ENCODE peak calls at places on chromosomes 11 and 22, in six cellular contexts. One of them, this sample, is unnamed.

GRCh38 chr11:32052218-32052617 is 38.7 kb upstream of the RCN1 start:
- DNase-seq in HTR-8/SVneo: peak
- DNase-seq in lung: peak
- DNase-seq in GM23338: peak
- DNase-seq in RWPE1: peak
- DNase-seq in right cardiac atrium: peak
- DNase-seq in this sample: peak

GRCh38 chr11:2314525-2315394 is 12.9 kb downstream of the TSPAN32 start:
- DNase-seq in right cardiac atrium: peak
- DNase-seq in RWPE1: no peak
- DNase-seq in GM23338: no peak
- DNase-seq in HTR-8/SVneo: peak
- DNase-seq in lung: peak
- DNase-seq in this sample: no peak

GRCh38 chr22:37566329-37566837 is 6.1 kb downstream of the CDC42EP1 start:
- DNase-seq in GM23338: no peak
- DNase-seq in lung: no peak
- DNase-seq in HTR-8/SVneo: no peak
- DNase-seq in right cardiac atrium: peak
- DNase-seq in RWPE1: no peak
- DNase-seq in this sample: no peak

GRCh38 chr22:36619797-36620390 is 83.7 kb downstream of the CACNG2 start:
- DNase-seq in RWPE1: no peak
- DNase-seq in GM23338: no peak
- DNase-seq in lung: no peak
- DNase-seq in right cardiac atrium: no peak
- DNase-seq in HTR-8/SVneo: no peak
- DNase-seq in this sample: no peak

GRCh38 chr22:48104786-48105185 is 1342.3 kb downstream of the TBC1D22A start:
- DNase-seq in HTR-8/SVneo: no peak
- DNase-seq in lung: no peak
- DNase-seq in GM23338: no peak
- DNase-seq in right cardiac atrium: no peak
- DNase-seq in RWPE1: no peak
- DNase-seq in this sample: no peak

GRCh38 chr11:125078016-125078415 is 14.9 kb downstream of the SLC37A2 start:
- DNase-seq in GM23338: no peak
- DNase-seq in HTR-8/SVneo: no peak
- DNase-seq in RWPE1: no peak
- DNase-seq in right cardiac atrium: no peak
- DNase-seq in lung: no peak
- DNase-seq in this sample: no peak

GRCh38 chr11:90288207-90288821 is 65.5 kb upstream of the CHORDC1 start:
- DNase-seq in HTR-8/SVneo: peak
- DNase-seq in RWPE1: peak
- DNase-seq in GM23338: peak
- DNase-seq in right cardiac atrium: no peak
- DNase-seq in lung: no peak
- DNase-seq in this sample: peak

GRCh38 chr11:910044-910588 is 494 bp downstream of the CHID1 start:
- DNase-seq in RWPE1: peak
- DNase-seq in GM23338: no peak
- DNase-seq in HTR-8/SVneo: peak
- DNase-seq in lung: peak
- DNase-seq in right cardiac atrium: no peak
- DNase-seq in this sample: no peak

GRCh38 chr11:20639688-20640087 is 29.7 kb upstream of the NELL1 start:
- DNase-seq in GM23338: no peak
- DNase-seq in HTR-8/SVneo: no peak
- DNase-seq in right cardiac atrium: no peak
- DNase-seq in RWPE1: no peak
- DNase-seq in lung: no peak
- DNase-seq in this sample: no peak

GRCh38 chr11:57288771-57289579 is 35.8 kb downstream of the TNKS1BP1 start:
- DNase-seq in lung: no peak
- DNase-seq in right cardiac atrium: peak
- DNase-seq in HTR-8/SVneo: no peak
- DNase-seq in RWPE1: peak
- DNase-seq in GM23338: peak
- DNase-seq in this sample: no peak

GRCh38 chr11:110373061-110373702 is 56.6 kb upstream of the FDX1 start:
- DNase-seq in GM23338: no peak
- DNase-seq in lung: no peak
- DNase-seq in RWPE1: peak
- DNase-seq in right cardiac atrium: no peak
- DNase-seq in HTR-8/SVneo: no peak
- DNase-seq in this sample: no peak

GRCh38 chr11:10265936-10266335 is 28.1 kb downstream of the SBF2 start:
- DNase-seq in RWPE1: no peak
- DNase-seq in lung: no peak
- DNase-seq in right cardiac atrium: no peak
- DNase-seq in GM23338: no peak
- DNase-seq in HTR-8/SVneo: no peak
- DNase-seq in this sample: no peak

GRCh38 chr11:128407962-128408361 is 179.4 kb downstream of the ETS1 start:
- DNase-seq in RWPE1: no peak
- DNase-seq in right cardiac atrium: no peak
- DNase-seq in HTR-8/SVneo: no peak
- DNase-seq in GM23338: no peak
- DNase-seq in lung: no peak
- DNase-seq in this sample: no peak

GRCh38 chr11:32374261-32374711 is 61.1 kb downstream of the WT1 start:
- DNase-seq in right cardiac atrium: no peak
- DNase-seq in HTR-8/SVneo: no peak
- DNase-seq in GM23338: peak
- DNase-seq in RWPE1: no peak
- DNase-seq in lung: no peak
- DNase-seq in this sample: peak

GRCh38 chr22:45621836-45622600 is 49.6 kb upstream of the ATXN10 start:
- DNase-seq in HTR-8/SVneo: no peak
- DNase-seq in RWPE1: no peak
- DNase-seq in right cardiac atrium: no peak
- DNase-seq in GM23338: no peak
- DNase-seq in lung: no peak
- DNase-seq in this sample: no peak

GRCh38 chr22:24434472-24435322 is 7.3 kb downstream of the ADORA2A start:
- DNase-seq in GM23338: no peak
- DNase-seq in HTR-8/SVneo: no peak
- DNase-seq in RWPE1: no peak
- DNase-seq in lung: no peak
- DNase-seq in right cardiac atrium: peak
- DNase-seq in this sample: no peak

GRCh38 chr22:19131685-19132015 is 542 bp downstream of the TSSK2 start:
- DNase-seq in RWPE1: no peak
- DNase-seq in GM23338: no peak
- DNase-seq in HTR-8/SVneo: no peak
- DNase-seq in lung: no peak
- DNase-seq in right cardiac atrium: no peak
- DNase-seq in this sample: no peak

GRCh38 chr11:114082767-114083181 is 23.3 kb downstream of the ZBTB16 start:
- DNase-seq in lung: no peak
- DNase-seq in RWPE1: no peak
- DNase-seq in HTR-8/SVneo: no peak
- DNase-seq in GM23338: no peak
- DNase-seq in right cardiac atrium: peak
- DNase-seq in this sample: no peak

GRCh38 chr11:57778318-57779037 is 16.9 kb downstream of the CTNND1 start:
- DNase-seq in GM23338: peak
- DNase-seq in RWPE1: peak
- DNase-seq in lung: peak
- DNase-seq in right cardiac atrium: peak
- DNase-seq in HTR-8/SVneo: peak
- DNase-seq in this sample: peak

GRCh38 chr11:7577883-7578242 is 64.1 kb downstream of the PPFIBP2 start:
- DNase-seq in lung: no peak
- DNase-seq in HTR-8/SVneo: no peak
- DNase-seq in right cardiac atrium: no peak
- DNase-seq in GM23338: peak
- DNase-seq in RWPE1: no peak
- DNase-seq in this sample: peak

GRCh38 chr11:77590194-77590591 is 440 bp downstream of the AQP11 start:
- DNase-seq in HTR-8/SVneo: no peak
- DNase-seq in RWPE1: no peak
- DNase-seq in GM23338: peak
- DNase-seq in right cardiac atrium: peak
- DNase-seq in lung: peak
- DNase-seq in this sample: peak

GRCh38 chr11:82663535-82663934 is 70.1 kb downstream of the FAM181B start:
- DNase-seq in lung: no peak
- DNase-seq in RWPE1: no peak
- DNase-seq in right cardiac atrium: no peak
- DNase-seq in HTR-8/SVneo: no peak
- DNase-seq in GM23338: no peak
- DNase-seq in this sample: no peak

GRCh38 chr11:115765803-115766239 is 261.6 kb upstream of the CADM1 start:
- DNase-seq in lung: no peak
- DNase-seq in RWPE1: peak
- DNase-seq in right cardiac atrium: no peak
- DNase-seq in HTR-8/SVneo: no peak
- DNase-seq in GM23338: no peak
- DNase-seq in this sample: peak

GRCh38 chr11:8649361-8649760 is 33.1 kb downstream of the TRIM66 start:
- DNase-seq in right cardiac atrium: no peak
- DNase-seq in HTR-8/SVneo: peak
- DNase-seq in GM23338: no peak
- DNase-seq in RWPE1: peak
- DNase-seq in lung: no peak
- DNase-seq in this sample: no peak

GRCh38 chr11:44607324-44607962 is 42.0 kb downstream of the CD82 start:
- DNase-seq in HTR-8/SVneo: no peak
- DNase-seq in RWPE1: no peak
- DNase-seq in right cardiac atrium: peak
- DNase-seq in GM23338: no peak
- DNase-seq in lung: no peak
- DNase-seq in this sample: no peak

GRCh38 chr11:70134490-70134889 is 56.4 kb downstream of the ANO1 start:
- DNase-seq in right cardiac atrium: no peak
- DNase-seq in GM23338: no peak
- DNase-seq in lung: no peak
- DNase-seq in RWPE1: no peak
- DNase-seq in HTR-8/SVneo: no peak
- DNase-seq in this sample: no peak

GRCh38 chr11:75051043-75051442 is 45.6 kb downstream of the OR2AT4 start:
- DNase-seq in right cardiac atrium: no peak
- DNase-seq in GM23338: no peak
- DNase-seq in lung: no peak
- DNase-seq in RWPE1: no peak
- DNase-seq in HTR-8/SVneo: no peak
- DNase-seq in this sample: no peak

GRCh38 chr11:121613724-121614123 is 161.0 kb upstream of the SORL1-AS1 start:
- DNase-seq in GM23338: no peak
- DNase-seq in lung: no peak
- DNase-seq in right cardiac atrium: no peak
- DNase-seq in HTR-8/SVneo: no peak
- DNase-seq in RWPE1: no peak
- DNase-seq in this sample: no peak

GRCh38 chr11:76155455-76156232 is 50.7 kb downstream of the WNT11 start:
- DNase-seq in GM23338: no peak
- DNase-seq in right cardiac atrium: no peak
- DNase-seq in lung: no peak
- DNase-seq in HTR-8/SVneo: no peak
- DNase-seq in RWPE1: no peak
- DNase-seq in this sample: no peak

GRCh38 chr22:23054531-23055257 is 15.6 kb upstream of the GNAZ start:
- DNase-seq in GM23338: no peak
- DNase-seq in lung: no peak
- DNase-seq in RWPE1: no peak
- DNase-seq in right cardiac atrium: no peak
- DNase-seq in HTR-8/SVneo: no peak
- DNase-seq in this sample: peak

This sample was measured in SW480.